ENCODE peak calls at places on chromosomes 16 and 17, in nine cellular contexts. One of them, this sample, is unnamed.
A peak's percentile ranks its signal among the peaks of the same experiment; 100 is the strongest.

GRCh38 chr16:79897444-79898146 is 297.1 kb upstream of the MAF start:
- DNase-seq in NCI-H82: no peak
- DNase-seq in NCI-H460: no peak
- DNase-seq in activated CD4-positive, alpha-beta T cell treated with anti-CD3 and anti-CD28 coated beads, Interleukin-2, amount 50 U/mL, for 48 hours: no peak
- DNase-seq in GM23248: no peak
- DNase-seq in NCI-H1092 treated with DMSO at 0.1 percent for 48 hours: no peak
- DNase-seq in uterus: no peak
- DNase-seq in GM19239: no peak
- DNase-seq in stimulated activated CD8-positive, alpha-beta memory T cell treated with anti-CD3 and anti-CD28 coated beads, Interleukin-7, amount 100 ng/mL, for 1 hour: no peak
- DNase-seq in this sample: no peak

GRCh38 chr17:40350410-40351184 is 13.9 kb downstream of the GJD3 start:
- DNase-seq in activated CD4-positive, alpha-beta T cell treated with anti-CD3 and anti-CD28 coated beads, Interleukin-2, amount 50 U/mL, for 48 hours: no peak
- DNase-seq in GM19239: no peak
- DNase-seq in NCI-H82: peak; percentile 88
- DNase-seq in GM23248: no peak
- DNase-seq in stimulated activated CD8-positive, alpha-beta memory T cell treated with anti-CD3 and anti-CD28 coated beads, Interleukin-7, amount 100 ng/mL, for 1 hour: no peak
- DNase-seq in uterus: no peak
- DNase-seq in NCI-H460: no peak
- DNase-seq in NCI-H1092 treated with DMSO at 0.1 percent for 48 hours: peak; percentile 90
- DNase-seq in this sample: no peak

GRCh38 chr17:2343421-2343820 is 6.1 kb downstream of the SGSM2 start:
- DNase-seq in stimulated activated CD8-positive, alpha-beta memory T cell treated with anti-CD3 and anti-CD28 coated beads, Interleukin-7, amount 100 ng/mL, for 1 hour: peak; percentile 15
- DNase-seq in GM23248: peak; percentile 8
- DNase-seq in NCI-H460: no peak
- DNase-seq in uterus: no peak
- DNase-seq in NCI-H82: no peak
- DNase-seq in NCI-H1092 treated with DMSO at 0.1 percent for 48 hours: no peak
- DNase-seq in activated CD4-positive, alpha-beta T cell treated with anti-CD3 and anti-CD28 coated beads, Interleukin-2, amount 50 U/mL, for 48 hours: peak; percentile 68
- DNase-seq in GM19239: no peak
- DNase-seq in this sample: no peak

GRCh38 chr17:2215616-2216364 is 87.8 kb downstream of the SMG6 start:
- DNase-seq in GM23248: peak; percentile 94
- DNase-seq in uterus: peak; percentile 89
- DNase-seq in NCI-H82: peak; percentile 23
- DNase-seq in stimulated activated CD8-positive, alpha-beta memory T cell treated with anti-CD3 and anti-CD28 coated beads, Interleukin-7, amount 100 ng/mL, for 1 hour: peak; percentile 44
- DNase-seq in GM19239: peak; percentile 65
- DNase-seq in activated CD4-positive, alpha-beta T cell treated with anti-CD3 and anti-CD28 coated beads, Interleukin-2, amount 50 U/mL, for 48 hours: peak; percentile 73
- DNase-seq in NCI-H1092 treated with DMSO at 0.1 percent for 48 hours: no peak
- DNase-seq in NCI-H460: no peak
- DNase-seq in this sample: no peak

GRCh38 chr16:31700530-31701388 is 172.8 kb upstream of the ZNF267 start:
- DNase-seq in stimulated activated CD8-positive, alpha-beta memory T cell treated with anti-CD3 and anti-CD28 coated beads, Interleukin-7, amount 100 ng/mL, for 1 hour: peak; percentile 85
- DNase-seq in GM23248: peak; percentile 36
- DNase-seq in activated CD4-positive, alpha-beta T cell treated with anti-CD3 and anti-CD28 coated beads, Interleukin-2, amount 50 U/mL, for 48 hours: peak; percentile 88
- DNase-seq in NCI-H82: no peak
- DNase-seq in uterus: peak; percentile 84
- DNase-seq in GM19239: peak; percentile 73
- DNase-seq in NCI-H460: peak; percentile 57
- DNase-seq in NCI-H1092 treated with DMSO at 0.1 percent for 48 hours: no peak
- DNase-seq in this sample: no peak

GRCh38 chr17:40720904-40721303 is 17.4 kb upstream of the KRT24 start:
- DNase-seq in uterus: no peak
- DNase-seq in NCI-H460: no peak
- DNase-seq in GM19239: no peak
- DNase-seq in stimulated activated CD8-positive, alpha-beta memory T cell treated with anti-CD3 and anti-CD28 coated beads, Interleukin-7, amount 100 ng/mL, for 1 hour: no peak
- DNase-seq in NCI-H1092 treated with DMSO at 0.1 percent for 48 hours: no peak
- DNase-seq in activated CD4-positive, alpha-beta T cell treated with anti-CD3 and anti-CD28 coated beads, Interleukin-2, amount 50 U/mL, for 48 hours: no peak
- DNase-seq in NCI-H82: no peak
- DNase-seq in GM23248: no peak
- DNase-seq in this sample: no peak

GRCh38 chr17:80817861-80818260 is 173.8 kb upstream of the CHMP6 start:
- DNase-seq in NCI-H1092 treated with DMSO at 0.1 percent for 48 hours: no peak
- DNase-seq in GM19239: no peak
- DNase-seq in uterus: no peak
- DNase-seq in activated CD4-positive, alpha-beta T cell treated with anti-CD3 and anti-CD28 coated beads, Interleukin-2, amount 50 U/mL, for 48 hours: no peak
- DNase-seq in stimulated activated CD8-positive, alpha-beta memory T cell treated with anti-CD3 and anti-CD28 coated beads, Interleukin-7, amount 100 ng/mL, for 1 hour: no peak
- DNase-seq in GM23248: peak; percentile 50
- DNase-seq in NCI-H82: no peak
- DNase-seq in NCI-H460: no peak
- DNase-seq in this sample: no peak

GRCh38 chr16:82011199-82011641 is at the start of gene SDR42E1:
- DNase-seq in NCI-H1092 treated with DMSO at 0.1 percent for 48 hours: peak; percentile 29
- DNase-seq in uterus: no peak
- DNase-seq in stimulated activated CD8-positive, alpha-beta memory T cell treated with anti-CD3 and anti-CD28 coated beads, Interleukin-7, amount 100 ng/mL, for 1 hour: peak; percentile 34
- DNase-seq in activated CD4-positive, alpha-beta T cell treated with anti-CD3 and anti-CD28 coated beads, Interleukin-2, amount 50 U/mL, for 48 hours: peak; percentile 46
- DNase-seq in GM19239: peak; percentile 54
- DNase-seq in NCI-H460: no peak
- DNase-seq in GM23248: no peak
- DNase-seq in NCI-H82: no peak
- DNase-seq in this sample: no peak

GRCh38 chr16:1876468-1876867 is 4.5 kb upstream of the MEIOB start:
- DNase-seq in NCI-H82: no peak
- DNase-seq in GM23248: no peak
- DNase-seq in uterus: no peak
- DNase-seq in stimulated activated CD8-positive, alpha-beta memory T cell treated with anti-CD3 and anti-CD28 coated beads, Interleukin-7, amount 100 ng/mL, for 1 hour: no peak
- DNase-seq in activated CD4-positive, alpha-beta T cell treated with anti-CD3 and anti-CD28 coated beads, Interleukin-2, amount 50 U/mL, for 48 hours: peak; percentile 8
- DNase-seq in NCI-H1092 treated with DMSO at 0.1 percent for 48 hours: no peak
- DNase-seq in GM19239: peak; percentile 44
- DNase-seq in NCI-H460: no peak
- DNase-seq in this sample: no peak

GRCh38 chr16:50234771-50235556 is 31.4 kb upstream of the ADCY7 start:
- DNase-seq in NCI-H460: no peak
- DNase-seq in stimulated activated CD8-positive, alpha-beta memory T cell treated with anti-CD3 and anti-CD28 coated beads, Interleukin-7, amount 100 ng/mL, for 1 hour: no peak
- DNase-seq in uterus: no peak
- DNase-seq in GM23248: peak; percentile 75
- DNase-seq in activated CD4-positive, alpha-beta T cell treated with anti-CD3 and anti-CD28 coated beads, Interleukin-2, amount 50 U/mL, for 48 hours: no peak
- DNase-seq in NCI-H82: no peak
- DNase-seq in GM19239: no peak
- DNase-seq in NCI-H1092 treated with DMSO at 0.1 percent for 48 hours: no peak
- DNase-seq in this sample: no peak

GRCh38 chr17:68349157-68349556 is 57.9 kb downstream of the ARSG start:
- DNase-seq in NCI-H1092 treated with DMSO at 0.1 percent for 48 hours: no peak
- DNase-seq in GM19239: no peak
- DNase-seq in activated CD4-positive, alpha-beta T cell treated with anti-CD3 and anti-CD28 coated beads, Interleukin-2, amount 50 U/mL, for 48 hours: peak; percentile 16
- DNase-seq in uterus: no peak
- DNase-seq in stimulated activated CD8-positive, alpha-beta memory T cell treated with anti-CD3 and anti-CD28 coated beads, Interleukin-7, amount 100 ng/mL, for 1 hour: no peak
- DNase-seq in NCI-H460: no peak
- DNase-seq in NCI-H82: no peak
- DNase-seq in GM23248: no peak
- DNase-seq in this sample: no peak

GRCh38 chr17:18259621-18260331 is 686 bp upstream of the MIEF2 start:
- DNase-seq in NCI-H82: no peak
- DNase-seq in NCI-H1092 treated with DMSO at 0.1 percent for 48 hours: no peak
- DNase-seq in activated CD4-positive, alpha-beta T cell treated with anti-CD3 and anti-CD28 coated beads, Interleukin-2, amount 50 U/mL, for 48 hours: no peak
- DNase-seq in GM23248: peak; percentile 40
- DNase-seq in GM19239: no peak
- DNase-seq in uterus: no peak
- DNase-seq in NCI-H460: no peak
- DNase-seq in stimulated activated CD8-positive, alpha-beta memory T cell treated with anti-CD3 and anti-CD28 coated beads, Interleukin-7, amount 100 ng/mL, for 1 hour: no peak
- DNase-seq in this sample: no peak

GRCh38 chr16:3027983-3028715 is 4.3 kb downstream of the THOC6 start:
- DNase-seq in GM19239: peak; percentile 87
- DNase-seq in stimulated activated CD8-positive, alpha-beta memory T cell treated with anti-CD3 and anti-CD28 coated beads, Interleukin-7, amount 100 ng/mL, for 1 hour: peak; percentile 78
- DNase-seq in NCI-H1092 treated with DMSO at 0.1 percent for 48 hours: peak; percentile 75
- DNase-seq in activated CD4-positive, alpha-beta T cell treated with anti-CD3 and anti-CD28 coated beads, Interleukin-2, amount 50 U/mL, for 48 hours: peak; percentile 91
- DNase-seq in NCI-H460: peak; percentile 87
- DNase-seq in NCI-H82: peak; percentile 93
- DNase-seq in uterus: peak; percentile 54
- DNase-seq in GM23248: peak; percentile 82
- DNase-seq in this sample: peak; percentile 93

This sample was measured in NCI-H345.